ENCODE peak calls at places on chromosomes 11 and 22, in four cellular contexts. I, M, P and O are unnamed samples.

GRCh38 chr11:1881442-1882264 is 10.0 kb downstream of the PRR33 start:
- DNase-seq in I (no peak), M (no peak), P (no peak), O (no peak)

GRCh38 chr22:37547249-37547741 is 13.0 kb upstream of the CDC42EP1 start:
- DNase-seq in I (peak), M (no peak), P (no peak), O (no peak)

GRCh38 chr11:85769758-85770157 is 41.2 kb downstream of the SYTL2 start:
- DNase-seq in I (no peak), M (no peak), P (no peak), O (no peak)

GRCh38 chr22:40684728-40685127 is 5.4 kb downstream of the MCHR1 start:
- DNase-seq in I (no peak), M (no peak), P (no peak), O (no peak)

GRCh38 chr11:119727523-119728081 is 1.4 kb downstream of the NECTIN1 start:
- DNase-seq in I (no peak), M (no peak), P (no peak), O (no peak)

GRCh38 chr11:117239295-117239694 is 6.8 kb downstream of the RNF214 start:
- DNase-seq in I (peak), M (peak), P (peak), O (no peak)

GRCh38 chr11:35307221-35307621 is 112.1 kb downstream of the SLC1A2 start:
- DNase-seq in I (no peak), M (no peak), P (no peak), O (no peak)

GRCh38 chr11:10725114-10725906 is 25.7 kb upstream of the CTR9 start:
- DNase-seq in I (peak), M (no peak), P (peak), O (no peak)

GRCh38 chr11:118953265-118953664 is 2.8 kb upstream of the UPK2 start:
- DNase-seq in I (peak), M (no peak), P (peak), O (no peak)

GRCh38 chr11:76162336-76163288 is 43.7 kb downstream of the WNT11 start:
- DNase-seq in I (no peak), M (no peak), P (no peak), O (no peak)

GRCh38 chr22:46150615-46151423 is 493 bp downstream of the PPARA start:
- DNase-seq in I (peak), M (no peak), P (no peak), O (peak)

GRCh38 chr22:31680764-31681624 is 19.0 kb upstream of the PISD start:
- DNase-seq in I (peak), M (no peak), P (peak), O (no peak)

GRCh38 chr22:25716637-25717036 is 25.4 kb upstream of the MYO18B start:
- DNase-seq in I (no peak), M (no peak), P (no peak), O (no peak)

GRCh38 chr11:73493838-73494598 is 103.9 kb downstream of the FAM168A start:
- DNase-seq in I (peak), M (peak), P (peak), O (no peak)

GRCh38 chr22:42277988-42278776 is 7.7 kb upstream of the TCF20 start:
- DNase-seq in I (peak), M (no peak), P (no peak), O (no peak)

GRCh38 chr22:50267591-50268390 is 2.4 kb downstream of the MAPK11 start:
- DNase-seq in I (peak), M (no peak), P (no peak), O (peak)
- TF ChIP-seq CTCF in I (peak), M (peak), P (no peak), O (no peak)

GRCh38 chr11:24739637-24740036 is 242.8 kb downstream of the LUZP2 start:
- DNase-seq in I (no peak), M (no peak), P (no peak), O (no peak)
- H3K4me3 ChIP-seq in I (no peak), M (no peak), P (no peak), O (no peak)

DNA sequence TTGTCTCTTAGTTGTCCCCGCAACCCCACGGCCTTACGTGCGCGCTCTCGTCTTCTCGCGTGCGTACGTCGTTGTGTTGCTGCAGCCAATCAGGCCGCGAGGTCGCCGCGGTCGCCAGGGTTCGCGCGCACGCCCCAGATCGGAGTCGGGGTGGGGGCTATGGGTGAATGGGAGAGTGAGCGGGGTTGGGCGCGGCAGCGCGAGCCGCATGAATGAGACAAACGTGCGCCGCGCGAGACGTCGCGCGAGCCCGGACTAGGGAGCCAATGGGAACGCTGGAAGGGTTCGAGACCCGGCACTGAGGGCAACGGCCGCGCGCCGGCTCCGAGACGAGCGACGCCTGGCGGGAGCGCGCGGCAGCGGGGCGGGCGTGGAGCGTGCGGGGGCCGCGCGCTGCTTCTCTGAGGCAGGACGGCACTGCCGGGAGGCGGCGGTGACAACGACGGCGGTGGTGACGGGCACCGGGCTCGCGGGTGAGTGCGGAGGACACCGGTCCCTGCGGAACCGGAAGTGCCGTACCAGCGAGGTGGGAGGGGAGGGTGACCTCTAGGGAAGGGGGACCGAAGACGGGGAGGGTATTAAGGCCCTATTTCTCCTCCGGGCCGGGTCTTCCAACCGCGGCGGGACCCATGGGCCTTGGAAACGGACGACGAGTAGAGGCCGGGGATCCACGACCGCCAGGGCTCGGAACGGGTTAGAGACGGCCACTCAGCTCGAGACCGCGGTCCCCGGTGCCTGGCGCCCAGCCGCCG is at the start of gene ZDHHC5:
- DNase-seq in I (peak), M (peak), P (peak), O (peak)
- TF ChIP-seq CTCF in I (peak), M (peak), P (peak), O (no peak)

GRCh38 chr11:93524868-93525267 is 18.3 kb downstream of the SMCO4 start:
- DNase-seq in I (no peak), M (no peak), P (no peak), O (no peak)
- H3K4me3 ChIP-seq in I (no peak), M (no peak), P (no peak), O (no peak)